ENCODE peak calls at places on chromosomes 6 and 20, in four cellular contexts. One of them, this sample, is unnamed.

GRCh38 chr6:22071655-22072054 is 225.2 kb downstream of the PRL start:
- DNase-seq in A549: no peak
- DNase-seq in spleen: no peak
- DNase-seq in tibial nerve: no peak
- DNase-seq in this sample: no peak

GRCh38 chr6:170439366-170440351 is 113.4 kb downstream of the PSMB1 start:
- DNase-seq in tibial nerve: no peak
- DNase-seq in spleen: peak
- DNase-seq in A549: no peak
- DNase-seq in this sample: no peak

GRCh38 chr6:70725817-70726413 is 58.2 kb downstream of the SMAP1 start:
- DNase-seq in A549: no peak
- DNase-seq in tibial nerve: no peak
- DNase-seq in spleen: no peak
- DNase-seq in this sample: no peak

GRCh38 chr6:140372064-140372463 is 997.6 kb upstream of the CITED2 start:
- DNase-seq in spleen: no peak
- DNase-seq in A549: no peak
- DNase-seq in tibial nerve: no peak
- DNase-seq in this sample: no peak

GRCh38 chr20:44160133-44160532 is 26.9 kb downstream of the JPH2 start:
- DNase-seq in tibial nerve: no peak
- DNase-seq in A549: no peak
- DNase-seq in spleen: no peak
- DNase-seq in this sample: no peak

GRCh38 chr6:2695464-2696095 is 55.1 kb downstream of the MYLK4 start:
- DNase-seq in spleen: no peak
- DNase-seq in tibial nerve: no peak
- DNase-seq in A549: no peak
- DNase-seq in this sample: peak

GRCh38 chr6:25414755-25415154 is 135.6 kb downstream of the CARMIL1 start:
- DNase-seq in tibial nerve: no peak
- DNase-seq in A549: no peak
- DNase-seq in spleen: no peak
- DNase-seq in this sample: no peak

GRCh38 chr20:13650474-13650873 is 11.7 kb upstream of the TASP1 start:
- DNase-seq in tibial nerve: no peak
- DNase-seq in spleen: no peak
- DNase-seq in A549: no peak
- DNase-seq in this sample: no peak

GRCh38 chr20:14142964-14143627 is 147.8 kb downstream of the MACROD2 start:
- DNase-seq in tibial nerve: no peak
- DNase-seq in spleen: no peak
- DNase-seq in A549: no peak
- DNase-seq in this sample: no peak

GRCh38 chr20:49426873-49427272 is 55.6 kb downstream of the KCNB1 start:
- DNase-seq in tibial nerve: no peak
- DNase-seq in spleen: no peak
- DNase-seq in A549: no peak
- DNase-seq in this sample: peak

GRCh38 chr20:49854190-49854875 is 41.7 kb downstream of the SLC9A8 start:
- DNase-seq in A549: no peak
- DNase-seq in tibial nerve: no peak
- DNase-seq in spleen: no peak
- DNase-seq in this sample: no peak

GRCh38 chr6:108164537-108164814 is 1.3 kb upstream of the NR2E1 start:
- DNase-seq in tibial nerve: no peak
- DNase-seq in A549: no peak
- DNase-seq in spleen: no peak
- DNase-seq in this sample: no peak

GRCh38 chr6:31952140-31952805 is 6.4 kb downstream of the CFB start:
- DNase-seq in spleen: no peak
- DNase-seq in A549: peak
- DNase-seq in tibial nerve: peak
- DNase-seq in this sample: peak

GRCh38 chr20:58842276-58842675 is 8.4 kb downstream of the GNAS-AS1 start:
- DNase-seq in A549: no peak
- DNase-seq in tibial nerve: no peak
- DNase-seq in spleen: no peak
- DNase-seq in this sample: no peak

GRCh38 chr6:30769853-30770160 is 25.5 kb upstream of the IER3 start:
- DNase-seq in A549: no peak
- DNase-seq in spleen: no peak
- DNase-seq in tibial nerve: no peak
- DNase-seq in this sample: no peak

GRCh38 chr6:43953794-43954310 is 173.4 kb downstream of the MRPL14 start:
- DNase-seq in A549: no peak
- DNase-seq in spleen: no peak
- DNase-seq in tibial nerve: no peak
- DNase-seq in this sample: peak

GRCh38 chr6:43952746-43953145 is 174.5 kb downstream of the MRPL14 start:
- DNase-seq in A549: no peak
- DNase-seq in tibial nerve: no peak
- DNase-seq in spleen: no peak
- DNase-seq in this sample: peak

GRCh38 chr6:43956478-43956877 is 170.8 kb downstream of the MRPL14 start:
- DNase-seq in spleen: no peak
- DNase-seq in A549: no peak
- DNase-seq in tibial nerve: no peak
- DNase-seq in this sample: no peak

GRCh38 chr6:43953256-43953655 is 174.0 kb downstream of the MRPL14 start:
- DNase-seq in spleen: no peak
- DNase-seq in tibial nerve: no peak
- DNase-seq in A549: no peak
- DNase-seq in this sample: no peak

GRCh38 chr6:43954311-43955131 is 172.7 kb downstream of the MRPL14 start:
- DNase-seq in tibial nerve: no peak
- DNase-seq in A549: no peak
- DNase-seq in spleen: no peak
- DNase-seq in this sample: no peak
- TF ChIP-seq POLR2A in tibial nerve: no peak
- TF ChIP-seq POLR2A in A549: no peak
- TF ChIP-seq POLR2A in spleen: no peak
- TF ChIP-seq POLR2A in this sample: no peak

GRCh38 chr20:63534831-63535651 is 2.1 kb downstream of the PTK6 start:
- DNase-seq in tibial nerve: no peak
- DNase-seq in A549: no peak
- DNase-seq in spleen: peak
- DNase-seq in this sample: peak
- TF ChIP-seq POLR2A in tibial nerve: no peak
- TF ChIP-seq POLR2A in A549: no peak
- TF ChIP-seq POLR2A in spleen: no peak
- TF ChIP-seq POLR2A in this sample: no peak

DNA sequence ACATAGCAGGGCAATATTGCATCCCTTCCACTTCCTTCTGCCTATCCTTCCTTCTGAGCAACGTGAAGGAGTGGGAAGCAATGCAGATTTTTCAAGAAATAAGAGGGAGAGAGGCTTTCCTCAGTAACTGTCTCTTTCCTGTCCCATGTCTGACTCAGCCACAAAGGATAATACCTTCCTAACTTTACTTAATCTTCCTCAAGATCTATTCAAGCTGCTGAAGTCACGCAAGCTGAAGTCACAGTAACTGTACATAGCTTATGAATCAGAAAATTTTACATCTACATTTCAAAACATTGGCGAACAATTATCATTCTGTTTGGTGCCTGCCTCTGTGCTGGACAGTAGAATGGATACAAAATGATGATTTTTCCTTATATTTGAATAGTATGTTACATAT is 86.4 kb upstream of the POU3F2 start:
- DNase-seq in spleen: no peak
- DNase-seq in A549: no peak
- DNase-seq in tibial nerve: no peak
- DNase-seq in this sample: no peak
- TF ChIP-seq POLR2A in spleen: no peak
- TF ChIP-seq POLR2A in A549: no peak
- TF ChIP-seq POLR2A in tibial nerve: no peak
- TF ChIP-seq POLR2A in this sample: no peak

DNA sequence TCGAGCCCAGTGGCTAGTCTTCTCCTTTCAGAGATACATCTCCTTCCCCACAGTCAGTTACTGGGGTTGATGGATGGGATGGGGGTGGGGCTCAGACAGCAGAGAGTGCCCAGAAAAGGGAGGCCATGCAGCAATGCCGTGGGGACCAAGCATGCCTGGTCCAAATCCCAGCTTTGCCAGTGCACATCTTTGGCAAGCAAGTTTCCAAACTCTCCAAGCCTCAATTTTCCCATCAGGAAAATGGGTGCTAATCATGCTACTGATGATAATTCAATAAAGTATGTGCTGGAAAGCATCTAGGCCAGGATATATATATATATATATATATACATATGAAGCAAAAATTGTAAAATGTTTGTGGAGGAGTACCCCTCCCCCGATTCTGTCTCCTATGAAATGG is 78.9 kb downstream of the CD40 start:
- DNase-seq in tibial nerve: no peak
- DNase-seq in spleen: no peak
- DNase-seq in A549: no peak
- DNase-seq in this sample: no peak
- TF ChIP-seq POLR2A in tibial nerve: no peak
- TF ChIP-seq POLR2A in spleen: no peak
- TF ChIP-seq POLR2A in A549: no peak
- TF ChIP-seq POLR2A in this sample: no peak

DNA sequence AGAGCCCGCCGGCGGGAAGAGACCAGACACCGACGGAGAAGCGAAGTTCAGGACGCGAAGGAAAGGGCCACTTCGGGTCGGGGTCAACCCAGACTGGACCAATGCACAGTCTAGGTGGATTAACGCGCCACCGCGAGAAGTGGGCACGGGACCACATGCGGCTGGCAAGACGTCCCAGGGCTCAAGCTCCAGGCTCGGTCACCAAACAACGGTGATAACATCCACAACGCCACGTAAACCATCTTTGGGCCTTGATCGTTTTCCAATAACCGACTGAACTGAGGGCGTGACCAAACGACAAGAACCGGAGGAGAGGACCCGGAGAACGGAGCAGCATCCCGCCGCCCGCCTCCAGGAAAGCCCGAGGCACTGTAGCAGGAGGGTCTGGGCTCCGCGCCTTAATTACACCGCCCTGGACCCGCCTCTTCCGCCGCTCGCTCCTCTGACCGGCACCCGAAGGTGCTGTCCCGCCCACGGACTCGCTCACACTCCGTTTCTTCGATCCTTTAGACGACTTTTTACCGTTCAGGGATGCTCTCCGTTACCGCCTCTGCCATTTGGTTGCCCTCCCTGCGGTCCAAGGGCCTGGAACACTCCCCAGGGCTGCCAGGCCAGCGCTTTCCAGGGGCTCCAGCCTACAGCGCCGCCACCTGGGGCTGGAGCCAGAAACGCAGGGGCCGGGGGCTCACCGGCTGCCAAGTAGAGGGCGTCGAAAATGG is 44.1 kb downstream of the DPPA5 start:
- DNase-seq in spleen: peak
- DNase-seq in tibial nerve: no peak
- DNase-seq in A549: peak
- DNase-seq in this sample: peak
- TF ChIP-seq POLR2A in spleen: no peak
- TF ChIP-seq POLR2A in tibial nerve: no peak
- TF ChIP-seq POLR2A in A549: peak
- TF ChIP-seq POLR2A in this sample: no peak

GRCh38 chr6:125749112-125749863 is at the start of gene HEY2:
- DNase-seq in A549: peak
- DNase-seq in spleen: peak
- DNase-seq in tibial nerve: peak
- DNase-seq in this sample: peak
- TF ChIP-seq POLR2A in A549: no peak
- TF ChIP-seq POLR2A in spleen: no peak
- TF ChIP-seq POLR2A in tibial nerve: peak
- TF ChIP-seq POLR2A in this sample: no peak

DNA sequence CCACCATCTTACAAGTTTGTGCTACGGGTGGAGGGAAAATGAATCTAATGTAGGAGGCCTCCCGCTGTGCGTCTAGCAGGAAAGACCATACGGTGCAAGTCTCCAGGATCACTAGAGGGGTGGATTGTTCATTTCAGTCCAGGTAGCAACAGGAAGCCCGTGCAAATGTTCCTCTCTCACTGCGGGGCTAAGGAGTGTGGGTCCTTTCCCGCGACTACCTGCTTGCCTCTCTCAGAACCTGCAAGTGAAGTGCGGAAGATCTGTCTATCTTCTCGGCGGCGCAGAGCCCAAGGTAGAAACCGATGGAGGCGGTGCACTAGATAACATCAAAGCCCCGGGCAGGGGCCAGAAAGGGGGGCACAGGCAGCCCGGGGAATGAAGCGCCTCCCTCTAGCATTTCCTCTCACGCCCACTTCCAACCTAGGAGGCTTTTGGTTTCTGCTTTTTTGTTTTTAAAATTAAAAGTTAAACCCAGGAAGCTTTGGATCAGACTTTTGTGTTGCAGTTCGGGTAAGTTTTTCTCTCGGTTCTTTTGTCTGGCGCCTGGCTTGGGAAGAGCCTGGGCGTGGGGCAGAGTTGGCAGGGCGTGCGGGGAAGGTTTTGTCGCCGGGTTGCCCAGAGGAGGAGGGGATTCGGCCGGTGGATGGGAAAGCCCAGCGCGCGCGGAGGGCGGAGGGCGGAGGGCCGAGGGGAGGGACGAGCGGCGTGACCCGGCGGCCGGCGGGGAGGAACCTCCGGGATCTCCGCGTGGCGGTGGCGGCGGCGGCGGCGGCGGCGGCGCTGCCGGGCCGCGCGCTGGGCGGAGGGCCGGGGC is 3.5 kb upstream of the HIVEP1 start:
- DNase-seq in A549: peak
- DNase-seq in spleen: peak
- DNase-seq in tibial nerve: peak
- DNase-seq in this sample: peak
- TF ChIP-seq POLR2A in A549: no peak
- TF ChIP-seq POLR2A in spleen: no peak
- TF ChIP-seq POLR2A in tibial nerve: no peak
- TF ChIP-seq POLR2A in this sample: peak

DNA sequence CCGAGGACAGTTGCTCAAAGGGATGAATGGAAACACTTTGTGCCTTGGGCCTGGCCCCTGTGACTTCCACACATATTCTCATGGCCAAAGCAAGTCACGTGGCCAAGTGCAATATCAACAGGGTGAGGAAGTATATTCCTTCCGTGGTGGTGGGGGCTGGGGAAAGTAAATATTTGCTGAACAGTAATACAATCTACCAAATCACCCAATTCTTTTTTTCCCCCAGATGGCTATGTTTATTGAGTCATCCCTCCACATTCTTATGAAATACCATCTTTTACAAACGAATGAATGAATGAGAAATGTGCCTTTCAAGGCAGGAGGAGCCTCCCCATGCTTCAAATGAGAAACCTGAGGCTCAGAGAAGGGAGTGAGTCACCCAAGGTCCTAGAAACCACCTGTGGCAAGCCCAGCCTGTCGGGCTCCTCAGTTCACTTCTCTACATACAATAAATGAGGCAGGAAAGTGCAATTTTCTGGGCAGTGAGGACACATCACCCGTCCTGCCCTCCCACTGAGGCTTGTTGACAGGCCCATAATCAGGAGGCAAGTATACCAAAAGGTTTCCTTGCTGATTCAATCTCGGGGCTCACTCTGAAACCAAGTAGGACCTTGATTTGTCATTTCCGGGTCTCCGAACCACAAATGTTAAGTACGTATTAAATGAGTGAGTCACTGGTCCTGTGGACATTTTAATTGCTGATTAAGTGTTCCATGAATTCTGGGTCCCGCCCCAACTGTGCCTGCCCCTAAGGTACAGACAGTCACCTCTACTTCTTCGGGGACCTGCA is 25.3 kb upstream of the TOP1 start:
- DNase-seq in spleen: no peak
- DNase-seq in tibial nerve: peak
- DNase-seq in A549: peak
- DNase-seq in this sample: no peak
- TF ChIP-seq POLR2A in spleen: no peak
- TF ChIP-seq POLR2A in tibial nerve: no peak
- TF ChIP-seq POLR2A in A549: no peak
- TF ChIP-seq POLR2A in this sample: no peak

This sample was measured in erythroblast.